ENCODE peak calls at places on chromosome X, in six cellular contexts. F is SK-N-SH, Q is GM12878, A is mesenchymal stem cell, H is GM23248, G is HCT116. E is an unnamed sample. For H3K4me1, the result is how much of the 10 kb centered on the place peaks cover.

GRCh38 chrX:43940811-43941210 is 32.4 kb downstream of the NDP start:
- DNase-seq in F (no peak), Q (no peak), A (peak), H (peak), G (no peak), E (no peak)

GRCh38 chrX:69503228-69503834 is 795 bp upstream of the NALF2 start:
- DNase-seq in F (peak), Q (no peak), A (no peak), H (no peak), G (peak), E (no peak)

GRCh38 chrX:49844622-49845021 is 15.5 kb downstream of the PAGE4 start:
- DNase-seq in F (no peak), Q (no peak), A (no peak), H (no peak), G (no peak), E (no peak)

GRCh38 chrX:41457618-41458192 is 10.6 kb downstream of the NYX start:
- DNase-seq in F (no peak), Q (no peak), A (no peak), H (peak), G (no peak), E (peak)

GRCh38 chrX:134484039-134484438 is 24.1 kb downstream of the HPRT1 start:
- DNase-seq in F (peak), Q (no peak), A (peak), H (peak), G (peak), E (no peak)

GRCh38 chrX:48957477-48957826 is at the start of gene OTUD5:
- DNase-seq in F (peak), Q (no peak), A (no peak), H (no peak), G (no peak), E (peak)

GRCh38 chrX:148309413-148309812 is 191.0 kb upstream of the AFF2 start:
- DNase-seq in F (no peak), Q (no peak), A (no peak), H (no peak), G (no peak), E (no peak)

GRCh38 chrX:132648870-132649269 is 160.0 kb upstream of the MBNL3 start:
- DNase-seq in F (no peak), Q (no peak), A (no peak), H (peak), G (no peak), E (no peak)

GRCh38 chrX:154648931-154649863 is 4.2 kb downstream of the CTAG2 start:
- DNase-seq in F (no peak), Q (no peak), A (no peak), H (no peak), G (no peak), E (no peak)

GRCh38 chrX:153968754-153969124 is 2.9 kb downstream of the HCFC1 start:
- DNase-seq in F (no peak), Q (no peak), A (no peak), H (peak), G (no peak), E (peak)

GRCh38 chrX:119236599-119237525 is 777 bp downstream of the PGRMC1 start:
- DNase-seq in F (peak), Q (no peak), A (peak), H (peak), G (no peak), E (peak)

GRCh38 chrX:114581528-114582263 is 2.2 kb upstream of the HTR2C start:
- DNase-seq in F (peak), Q (no peak), A (peak), H (peak), G (no peak), E (no peak)

GRCh38 chrX:116395752-116396151 is 40.7 kb upstream of the SLC6A14 start:
- DNase-seq in F (no peak), Q (no peak), A (no peak), H (no peak), G (no peak), E (no peak)

GRCh38 chrX:43481601-43482000 is 174.5 kb upstream of the MAOA start:
- DNase-seq in F (no peak), Q (no peak), A (no peak), H (no peak), G (no peak), E (no peak)

GRCh38 chrX:96436105-96436504 is 248.5 kb upstream of the DIAPH2 start:
- DNase-seq in F (no peak), Q (no peak), A (peak), H (peak), G (no peak), E (no peak)

GRCh38 chrX:150906694-150907093 is 8.2 kb upstream of the CD99L2 start:
- DNase-seq in F (no peak), Q (no peak), A (no peak), H (no peak), G (no peak), E (no peak)

GRCh38 chrX:150899191-150899757 is 806 bp upstream of the CD99L2 start:
- DNase-seq in F (peak), Q (no peak), A (peak), H (peak), G (no peak), E (peak)

GRCh38 chrX:150902434-150903109 is 4.1 kb upstream of the CD99L2 start:
- DNase-seq in F (no peak), Q (no peak), A (no peak), H (no peak), G (no peak), E (no peak)

GRCh38 chrX:150905293-150905692 is 6.8 kb upstream of the CD99L2 start:
- DNase-seq in F (no peak), Q (no peak), A (no peak), H (no peak), G (no peak), E (no peak)

DNA sequence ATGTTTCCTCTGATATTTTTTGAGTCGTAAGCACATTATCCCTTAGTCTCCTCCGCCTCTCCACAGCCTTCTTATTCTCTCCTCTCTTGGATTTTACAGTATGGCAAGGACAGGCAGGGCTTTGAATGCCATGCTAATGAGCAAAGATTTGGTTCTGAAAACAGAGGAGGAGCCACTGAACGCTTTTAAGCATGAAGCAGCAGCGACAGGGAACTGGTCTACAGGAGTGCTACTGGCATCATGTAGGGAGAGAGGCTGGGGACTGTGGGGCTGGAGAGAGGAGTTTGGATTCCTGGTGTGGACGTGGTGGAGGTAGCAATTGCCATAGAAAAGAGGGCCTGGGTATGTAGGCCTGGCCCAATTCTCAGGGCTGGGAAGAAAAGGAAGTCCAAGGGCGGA is 4.6 kb upstream of the CD99L2 start:
- DNase-seq in F (no peak), Q (no peak), A (no peak), H (no peak), G (no peak), E (no peak)
- H3K4me1 ChIP-seq in F (under half), Q (under half), A (under half), H (under half), G (under half), E (under half)

GRCh38 chrX:136166221-136166855 is 19.0 kb downstream of the FHL1 start:
- DNase-seq in F (no peak), Q (no peak), A (peak), H (peak), G (no peak), E (no peak)

GRCh38 chrX:136171420-136171819 is 24.1 kb downstream of the FHL1 start:
- DNase-seq in F (no peak), Q (no peak), A (no peak), H (no peak), G (no peak), E (no peak)

GRCh38 chrX:136168929-136169735 is 21.8 kb downstream of the FHL1 start:
- DNase-seq in F (peak), Q (no peak), A (peak), H (peak), G (no peak), E (no peak)

DNA sequence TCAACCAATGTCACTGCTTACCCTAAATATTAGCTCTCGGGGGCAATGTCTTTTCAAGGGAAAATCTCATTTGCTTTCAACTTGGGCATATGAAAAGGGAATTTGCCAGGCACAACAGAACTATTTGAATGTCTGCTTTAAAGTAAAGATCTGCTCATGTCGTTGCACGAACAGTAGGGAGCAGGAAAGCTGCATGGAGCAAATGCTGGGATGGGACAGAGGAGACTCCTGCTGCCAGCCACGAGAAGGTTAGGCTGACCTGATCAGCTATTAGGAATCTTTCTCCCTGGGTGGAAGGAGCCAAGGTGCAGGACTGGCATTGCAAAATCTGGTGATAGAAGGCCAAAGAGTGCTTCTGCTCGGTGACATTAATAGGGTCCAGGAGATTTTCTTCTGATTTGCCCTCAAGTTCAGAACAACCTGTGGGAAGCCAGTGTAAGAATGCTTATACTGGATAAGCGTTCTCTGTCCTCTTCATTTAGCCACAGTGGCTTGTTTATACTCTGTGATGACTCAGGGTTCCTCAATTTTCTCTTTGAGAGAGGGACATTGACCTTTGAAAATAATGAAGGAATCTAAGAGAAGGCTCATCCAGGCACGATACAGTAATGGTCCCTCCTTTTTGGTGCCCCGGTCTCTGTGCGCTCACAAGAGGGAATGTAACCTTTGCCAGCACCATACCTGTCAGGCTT is 22.9 kb downstream of the FHL1 start:
- DNase-seq in F (no peak), Q (no peak), A (peak), H (peak), G (no peak), E (no peak)
- H3K27ac ChIP-seq in F (peak), Q (no peak), A (peak), H (peak), G (no peak), E (no peak)

GRCh38 chrX:10485331-10485730 is 135.1 kb downstream of the MID1 start:
- DNase-seq in F (no peak), Q (no peak), A (no peak), H (peak), G (no peak), E (no peak)

GRCh38 chrX:10483191-10483808 is 137.1 kb downstream of the MID1 start:
- DNase-seq in F (no peak), Q (no peak), A (no peak), H (no peak), G (no peak), E (no peak)

GRCh38 chrX:10482262-10482661 is 138.1 kb downstream of the MID1 start:
- DNase-seq in F (no peak), Q (no peak), A (no peak), H (no peak), G (no peak), E (no peak)

GRCh38 chrX:10484683-10485247 is 135.6 kb downstream of the MID1 start:
- DNase-seq in F (no peak), Q (no peak), A (no peak), H (peak), G (no peak), E (no peak)

DNA sequence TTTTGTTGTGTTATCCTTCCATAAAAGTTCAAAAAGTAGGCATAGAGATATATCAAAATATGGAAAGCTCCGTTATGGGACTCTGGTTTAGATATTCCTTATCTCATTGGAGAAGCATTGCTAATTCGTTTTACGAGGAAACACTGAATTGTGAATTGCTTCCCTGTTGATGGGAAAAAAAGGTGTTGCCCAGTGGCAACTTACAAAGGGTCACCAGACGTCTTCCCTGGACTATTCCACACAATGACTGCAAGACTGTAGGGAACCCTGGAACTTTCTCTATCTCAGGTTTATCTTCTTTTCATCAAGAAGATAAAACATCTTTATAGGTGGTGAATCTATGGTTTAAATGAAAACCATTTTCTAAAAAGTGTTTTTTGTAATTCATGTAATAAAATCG is 137.7 kb downstream of the MID1 start:
- DNase-seq in F (no peak), Q (no peak), A (no peak), H (no peak), G (no peak), E (no peak)
- H3K9ac ChIP-seq in F (no peak), Q (no peak), A (no peak), H (no peak), G (no peak), E (no peak)

DNA sequence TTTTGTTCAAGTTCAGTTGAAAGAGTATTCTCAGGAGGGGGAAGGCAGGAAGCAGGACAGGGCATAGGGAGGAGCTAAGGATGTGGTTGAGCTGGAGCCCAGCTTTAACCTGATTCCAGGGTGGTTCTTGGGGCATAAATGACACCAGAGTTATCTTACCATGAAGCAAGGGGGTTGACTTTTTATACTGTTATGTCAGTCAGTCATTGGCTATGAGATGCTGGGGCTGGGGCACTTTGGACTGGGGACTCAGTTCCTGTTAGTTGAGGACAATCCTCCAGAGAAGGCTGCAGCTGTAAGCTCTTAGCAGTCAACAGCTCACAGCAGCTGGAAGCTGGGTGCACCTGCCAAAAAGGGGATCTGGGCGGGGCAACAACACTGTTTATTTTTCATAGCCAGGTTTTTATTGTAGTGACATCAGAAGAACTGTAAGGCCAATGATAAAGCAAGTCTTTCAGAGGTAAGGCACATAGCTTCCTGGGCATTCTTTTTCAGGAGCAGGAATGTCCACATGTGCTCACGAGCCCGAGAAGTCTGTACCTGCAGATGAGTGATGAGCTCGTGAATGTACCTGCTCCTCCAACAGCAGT is 78.5 kb downstream of the MID1IP1 start:
- DNase-seq in F (no peak), Q (no peak), A (no peak), H (no peak), G (no peak), E (peak)
- H3K4me1 ChIP-seq in F (under half), Q (under half), A (under half), H (under half), G (under half), E (half or more)

GRCh38 chrX:100649550-100650356 is 5.8 kb downstream of the SRPX2 start:
- DNase-seq in F (no peak), Q (no peak), A (peak), H (peak), G (no peak), E (no peak)

GRCh38 chrX:100647095-100647494 is 3.1 kb downstream of the SRPX2 start:
- DNase-seq in F (no peak), Q (no peak), A (peak), H (peak), G (no peak), E (no peak)

GRCh38 chrX:100647739-100648138 is 3.7 kb downstream of the SRPX2 start:
- DNase-seq in F (no peak), Q (no peak), A (peak), H (peak), G (no peak), E (no peak)

GRCh38 chrX:100650841-100651240 is 6.8 kb downstream of the SRPX2 start:
- DNase-seq in F (no peak), Q (no peak), A (peak), H (no peak), G (no peak), E (no peak)

GRCh38 chrX:100648601-100649417 is 4.8 kb downstream of the SRPX2 start:
- DNase-seq in F (no peak), Q (no peak), A (peak), H (peak), G (no peak), E (no peak)
- H3K27ac ChIP-seq in F (no peak), Q (no peak), A (peak), H (peak), G (no peak), E (no peak)

E was measured in DND-41.